ENCODE peak calls at places on chromosomes 11 and 22, in seven cellular contexts. One of them, this sample, is unnamed.
A peak's percentile ranks its signal among the peaks of the same experiment; 100 is the strongest.

GRCh38 chr22:36027960-36028645 is 521 bp downstream of the RBFOX2 start:
- DNase-seq in tibial nerve: no peak
- DNase-seq in stomach: no peak
- DNase-seq in GM12878: no peak
- DNase-seq in esophagus muscularis mucosa: no peak
- DNase-seq in A549: peak; percentile 45
- DNase-seq in suprapubic skin: peak; percentile 71
- DNase-seq in this sample: no peak

GRCh38 chr11:4983851-4984250 is 10.8 kb upstream of the OR51L1 start:
- DNase-seq in tibial nerve: no peak
- DNase-seq in stomach: no peak
- DNase-seq in GM12878: no peak
- DNase-seq in esophagus muscularis mucosa: no peak
- DNase-seq in A549: no peak
- DNase-seq in suprapubic skin: no peak
- DNase-seq in this sample: no peak

GRCh38 chr11:11731311-11732083 is 109.7 kb upstream of the GALNT18 start:
- DNase-seq in tibial nerve: no peak
- DNase-seq in stomach: no peak
- DNase-seq in GM12878: no peak
- DNase-seq in esophagus muscularis mucosa: peak; percentile 68
- DNase-seq in A549: no peak
- DNase-seq in suprapubic skin: no peak
- DNase-seq in this sample: peak; percentile 36

GRCh38 chr22:37457093-37457893 is 28.9 kb downstream of the MFNG start:
- DNase-seq in tibial nerve: peak; percentile 54
- DNase-seq in stomach: peak; percentile 89
- DNase-seq in GM12878: peak; percentile 24
- DNase-seq in esophagus muscularis mucosa: no peak
- DNase-seq in A549: peak; percentile 70
- DNase-seq in suprapubic skin: peak; percentile 75
- DNase-seq in this sample: peak; percentile 15

GRCh38 chr11:114368918-114369680 is 31.2 kb downstream of the C11orf71 start:
- DNase-seq in tibial nerve: no peak
- DNase-seq in stomach: no peak
- DNase-seq in GM12878: no peak
- DNase-seq in esophagus muscularis mucosa: no peak
- DNase-seq in A549: no peak
- DNase-seq in suprapubic skin: no peak
- DNase-seq in this sample: no peak

GRCh38 chr11:66848671-66849500 is 5.6 kb downstream of the RCE1 start:
- DNase-seq in tibial nerve: no peak
- DNase-seq in stomach: peak; percentile 10
- DNase-seq in GM12878: no peak
- DNase-seq in esophagus muscularis mucosa: no peak
- DNase-seq in A549: no peak
- DNase-seq in suprapubic skin: peak; percentile 63
- DNase-seq in this sample: peak; percentile 18

GRCh38 chr11:33329705-33330329 is 72.6 kb downstream of the HIPK3 start:
- DNase-seq in tibial nerve: no peak
- DNase-seq in stomach: peak; percentile 55
- DNase-seq in GM12878: no peak
- DNase-seq in esophagus muscularis mucosa: no peak
- DNase-seq in A549: peak; percentile 44
- DNase-seq in suprapubic skin: no peak
- DNase-seq in this sample: no peak

GRCh38 chr11:13052130-13052541 is 43.0 kb downstream of the RASSF10 start:
- DNase-seq in tibial nerve: no peak
- DNase-seq in stomach: peak; percentile 66
- DNase-seq in GM12878: no peak
- DNase-seq in esophagus muscularis mucosa: no peak
- DNase-seq in A549: no peak
- DNase-seq in suprapubic skin: no peak
- DNase-seq in this sample: no peak

GRCh38 chr11:88012456-88012855 is 162.8 kb downstream of the RAB38 start:
- DNase-seq in tibial nerve: no peak
- DNase-seq in stomach: no peak
- DNase-seq in GM12878: no peak
- DNase-seq in esophagus muscularis mucosa: no peak
- DNase-seq in A549: no peak
- DNase-seq in suprapubic skin: no peak
- DNase-seq in this sample: no peak

GRCh38 chr11:110710520-110711381 is 1.5 kb downstream of the ARHGAP20 start:
- DNase-seq in tibial nerve: peak; percentile 29
- DNase-seq in stomach: peak; percentile 51
- DNase-seq in GM12878: no peak
- DNase-seq in esophagus muscularis mucosa: no peak
- DNase-seq in A549: no peak
- DNase-seq in suprapubic skin: peak; percentile 71
- DNase-seq in this sample: peak; percentile 52

GRCh38 chr11:35524780-35525179 is 636 bp downstream of the PAMR1 start:
- DNase-seq in tibial nerve: no peak
- DNase-seq in stomach: no peak
- DNase-seq in GM12878: no peak
- DNase-seq in esophagus muscularis mucosa: no peak
- DNase-seq in A549: no peak
- DNase-seq in suprapubic skin: no peak
- DNase-seq in this sample: no peak

GRCh38 chr22:21866821-21867527 is 471 bp downstream of the MAPK1 start:
- DNase-seq in tibial nerve: no peak
- DNase-seq in stomach: peak; percentile 29
- DNase-seq in GM12878: no peak
- DNase-seq in esophagus muscularis mucosa: no peak
- DNase-seq in A549: no peak
- DNase-seq in suprapubic skin: peak; percentile 70
- DNase-seq in this sample: no peak

GRCh38 chr11:1152316-1153104 is 5.2 kb upstream of the MUC5AC start:
- DNase-seq in tibial nerve: no peak
- DNase-seq in stomach: peak; percentile 72
- DNase-seq in GM12878: no peak
- DNase-seq in esophagus muscularis mucosa: no peak
- DNase-seq in A549: peak; percentile 63
- DNase-seq in suprapubic skin: peak; percentile 59
- DNase-seq in this sample: no peak

GRCh38 chr11:134517621-134518293 is 105.7 kb upstream of the B3GAT1 start:
- DNase-seq in tibial nerve: no peak
- DNase-seq in stomach: no peak
- DNase-seq in GM12878: no peak
- DNase-seq in esophagus muscularis mucosa: no peak
- DNase-seq in A549: no peak
- DNase-seq in suprapubic skin: peak; percentile 40
- DNase-seq in this sample: no peak

GRCh38 chr22:31241936-31242335 is 29.8 kb downstream of the LIMK2 start:
- DNase-seq in tibial nerve: no peak
- DNase-seq in stomach: no peak
- DNase-seq in GM12878: no peak
- DNase-seq in esophagus muscularis mucosa: no peak
- DNase-seq in A549: no peak
- DNase-seq in suprapubic skin: no peak
- DNase-seq in this sample: no peak

GRCh38 chr22:46029036-46029435 is 52.1 kb upstream of the WNT7B start:
- DNase-seq in tibial nerve: no peak
- DNase-seq in stomach: no peak
- DNase-seq in GM12878: no peak
- DNase-seq in esophagus muscularis mucosa: no peak
- DNase-seq in A549: no peak
- DNase-seq in suprapubic skin: peak; percentile 29
- DNase-seq in this sample: no peak

GRCh38 chr22:17865183-17866055 is 91.2 kb upstream of the BID start:
- DNase-seq in tibial nerve: no peak
- DNase-seq in stomach: no peak
- DNase-seq in GM12878: no peak
- DNase-seq in esophagus muscularis mucosa: no peak
- DNase-seq in A549: no peak
- DNase-seq in suprapubic skin: no peak
- DNase-seq in this sample: no peak

GRCh38 chr22:17861909-17862308 is 87.6 kb upstream of the BID start:
- DNase-seq in tibial nerve: no peak
- DNase-seq in stomach: no peak
- DNase-seq in GM12878: no peak
- DNase-seq in esophagus muscularis mucosa: no peak
- DNase-seq in A549: no peak
- DNase-seq in suprapubic skin: no peak
- DNase-seq in this sample: no peak

GRCh38 chr22:17864398-17865182 is 90.3 kb upstream of the BID start:
- DNase-seq in tibial nerve: no peak
- DNase-seq in stomach: no peak
- DNase-seq in GM12878: no peak
- DNase-seq in esophagus muscularis mucosa: no peak
- DNase-seq in A549: no peak
- DNase-seq in suprapubic skin: no peak
- DNase-seq in this sample: no peak

GRCh38 chr22:17860220-17860965 is 86.1 kb upstream of the BID start:
- DNase-seq in tibial nerve: no peak
- DNase-seq in stomach: no peak
- DNase-seq in GM12878: no peak
- DNase-seq in esophagus muscularis mucosa: no peak
- DNase-seq in A549: no peak
- DNase-seq in suprapubic skin: no peak
- DNase-seq in this sample: no peak

DNA sequence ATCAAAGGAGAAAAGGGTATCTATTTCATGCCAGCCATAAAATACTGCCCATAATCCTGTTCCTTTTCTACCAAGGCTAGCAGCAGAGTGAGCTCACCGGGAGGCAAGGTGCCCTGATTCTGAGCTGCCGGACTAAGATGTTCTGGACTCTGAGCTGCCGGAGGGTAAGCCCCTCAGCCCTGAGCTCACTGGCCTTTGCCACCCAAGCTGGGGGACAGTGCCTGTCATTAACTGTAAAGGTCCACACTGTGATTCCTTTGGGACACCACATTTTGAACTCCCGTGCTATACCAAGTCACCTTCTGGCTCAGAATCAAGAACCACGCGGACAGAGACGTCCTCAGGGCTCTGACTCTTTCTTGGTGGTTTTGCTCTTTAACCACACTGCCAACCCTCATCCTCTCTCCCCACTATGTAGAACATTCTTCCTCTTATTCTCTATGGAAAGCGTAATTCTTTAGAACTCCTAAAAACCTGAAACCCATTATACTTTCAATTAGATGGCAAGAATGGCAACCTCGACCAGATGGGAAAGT is 88.4 kb upstream of the BID start:
- DNase-seq in tibial nerve: no peak
- DNase-seq in stomach: no peak
- DNase-seq in GM12878: no peak
- DNase-seq in esophagus muscularis mucosa: no peak
- DNase-seq in A549: no peak
- DNase-seq in suprapubic skin: no peak
- DNase-seq in this sample: no peak
- H3K4me3 ChIP-seq in tibial nerve: no peak overlapping the region
- H3K4me3 ChIP-seq in stomach: no peak overlapping the region
- H3K4me3 ChIP-seq in GM12878: no peak overlapping the region
- H3K4me3 ChIP-seq in esophagus muscularis mucosa: no peak overlapping the region
- H3K4me3 ChIP-seq in A549: no peak overlapping the region
- H3K4me3 ChIP-seq in suprapubic skin: no peak overlapping the region
- H3K4me3 ChIP-seq in this sample: no peak overlapping the region

GRCh38 chr11:124807660-124808270 is 7.6 kb upstream of the MSANTD2 start:
- DNase-seq in tibial nerve: no peak
- DNase-seq in stomach: no peak
- DNase-seq in GM12878: no peak
- DNase-seq in esophagus muscularis mucosa: peak; percentile 60
- DNase-seq in A549: no peak
- DNase-seq in suprapubic skin: no peak
- DNase-seq in this sample: no peak

GRCh38 chr11:124801014-124801413 is 808 bp upstream of the MSANTD2 start:
- DNase-seq in tibial nerve: no peak
- DNase-seq in stomach: no peak
- DNase-seq in GM12878: no peak
- DNase-seq in esophagus muscularis mucosa: no peak
- DNase-seq in A549: no peak
- DNase-seq in suprapubic skin: no peak
- DNase-seq in this sample: no peak

GRCh38 chr11:124801636-124802312 is 1.6 kb upstream of the MSANTD2 start:
- DNase-seq in tibial nerve: no peak
- DNase-seq in stomach: no peak
- DNase-seq in GM12878: no peak
- DNase-seq in esophagus muscularis mucosa: no peak
- DNase-seq in A549: no peak
- DNase-seq in suprapubic skin: no peak
- DNase-seq in this sample: no peak

GRCh38 chr11:124807201-124807600 is 7.0 kb upstream of the MSANTD2 start:
- DNase-seq in tibial nerve: no peak
- DNase-seq in stomach: no peak
- DNase-seq in GM12878: no peak
- DNase-seq in esophagus muscularis mucosa: no peak
- DNase-seq in A549: no peak
- DNase-seq in suprapubic skin: no peak
- DNase-seq in this sample: no peak

DNA sequence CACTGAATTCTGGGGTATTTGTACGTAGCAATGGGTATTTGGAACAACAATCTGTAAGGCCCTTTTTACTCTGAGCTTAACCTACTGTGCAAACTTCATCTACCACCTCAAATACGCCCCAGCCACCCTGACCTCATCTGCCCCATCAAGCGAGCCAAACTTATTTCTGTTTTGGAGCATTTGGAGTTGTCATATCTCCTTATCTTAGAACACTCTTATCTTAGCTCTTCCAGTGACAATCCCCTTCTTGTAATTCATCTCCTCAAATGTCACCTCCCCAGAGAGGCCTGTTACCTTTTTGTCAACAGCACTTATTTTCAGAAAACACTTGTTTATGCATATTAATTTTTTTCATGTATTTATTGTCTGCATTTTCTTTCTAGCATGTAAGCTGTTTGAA is 4.7 kb upstream of the MSANTD2 start:
- DNase-seq in tibial nerve: no peak
- DNase-seq in stomach: no peak
- DNase-seq in GM12878: no peak
- DNase-seq in esophagus muscularis mucosa: no peak
- DNase-seq in A549: no peak
- DNase-seq in suprapubic skin: no peak
- DNase-seq in this sample: no peak
- TF ChIP-seq EP300 in tibial nerve: no peak
- TF ChIP-seq EP300 in stomach: no peak
- TF ChIP-seq EP300 in GM12878: no peak
- TF ChIP-seq EP300 in esophagus muscularis mucosa: no peak
- TF ChIP-seq EP300 in A549: no peak
- TF ChIP-seq EP300 in suprapubic skin: no peak
- TF ChIP-seq EP300 in this sample: no peak

DNA sequence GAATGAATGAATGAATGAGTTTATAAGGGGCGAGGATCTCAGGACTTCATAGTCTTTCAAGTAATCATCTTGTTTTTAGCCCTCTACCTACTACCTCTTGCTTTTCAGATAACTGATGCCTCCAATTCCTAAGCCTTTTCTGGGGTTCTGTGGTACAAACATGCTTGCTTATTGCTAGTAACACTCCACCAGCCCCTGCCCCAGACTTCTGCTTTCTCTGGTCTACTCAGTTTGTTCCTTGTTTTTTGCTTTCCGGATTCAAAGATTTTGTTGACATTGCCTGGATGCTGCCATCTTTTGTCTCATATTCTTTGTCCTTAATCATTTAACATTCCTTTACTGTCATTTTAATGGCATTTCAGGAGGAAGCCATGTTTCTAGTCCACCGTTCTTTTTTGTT is 8.9 kb upstream of the TMEM9B start:
- DNase-seq in tibial nerve: no peak
- DNase-seq in stomach: no peak
- DNase-seq in GM12878: no peak
- DNase-seq in esophagus muscularis mucosa: no peak
- DNase-seq in A549: no peak
- DNase-seq in suprapubic skin: no peak
- DNase-seq in this sample: no peak
- TF ChIP-seq CTCF in tibial nerve: no peak
- TF ChIP-seq CTCF in stomach: no peak
- TF ChIP-seq CTCF in GM12878: no peak
- TF ChIP-seq CTCF in esophagus muscularis mucosa: no peak
- TF ChIP-seq CTCF in A549: no peak
- TF ChIP-seq CTCF in suprapubic skin: no peak
- TF ChIP-seq CTCF in this sample: no peak

GRCh38 chr11:128157423-128158298 is 429.7 kb downstream of the ETS1 start:
- DNase-seq in tibial nerve: no peak
- DNase-seq in stomach: no peak
- DNase-seq in GM12878: peak; percentile 51
- DNase-seq in esophagus muscularis mucosa: no peak
- DNase-seq in A549: peak; percentile 20
- DNase-seq in suprapubic skin: no peak
- DNase-seq in this sample: no peak
- H3K4me3 ChIP-seq in tibial nerve: no peak overlapping the region
- H3K4me3 ChIP-seq in stomach: no peak overlapping the region
- H3K4me3 ChIP-seq in GM12878: no peak overlapping the region
- H3K4me3 ChIP-seq in esophagus muscularis mucosa: peak overlapping the region; percentile 38
- H3K4me3 ChIP-seq in A549: peak overlapping the region; percentile 30
- H3K4me3 ChIP-seq in suprapubic skin: no peak overlapping the region
- H3K4me3 ChIP-seq in this sample: no peak overlapping the region